ENCODE peak calls at places on chromosomes 7 and 10, in seven cellular contexts. O is A549, T is adrenal gland, H is upper lobe of right lung, C is OCI-LY7, A is ovary, G is lower lobe of right lung. L is an unnamed sample. For H3K4me1, the result is how much of the 10 kb centered on the place peaks cover.

GRCh38 chr10:35025916-35026315 is 64.2 kb downstream of the CUL2 start:
- DNase-seq in C (no peak), G (no peak), O (no peak), T (no peak), A (no peak), H (no peak), L (no peak)

GRCh38 chr7:158809596-158809995 is 19.7 kb downstream of the ESYT2 start:
- DNase-seq in A (no peak), G (no peak), T (no peak), H (no peak), O (no peak), C (no peak), L (no peak)

GRCh38 chr7:139230484-139230773 is 608 bp upstream of the UBN2 start:
- DNase-seq in C (no peak), A (no peak), O (no peak), G (no peak), T (no peak), H (no peak), L (no peak)

GRCh38 chr7:84612976-84613375 is 418.4 kb upstream of the SEMA3A start:
- DNase-seq in G (no peak), C (no peak), T (no peak), H (no peak), A (no peak), O (no peak), L (no peak)

GRCh38 chr7:8668627-8669500 is 235.5 kb downstream of the NXPH1 start:
- DNase-seq in O (no peak), A (no peak), H (no peak), C (no peak), G (peak), T (no peak), L (peak)

GRCh38 chr10:46098379-46098778 is 52.3 kb upstream of the MSMB start:
- DNase-seq in O (no peak), A (no peak), C (no peak), G (no peak), T (no peak), H (no peak), L (no peak)

GRCh38 chr10:72335394-72336258 is 19.1 kb downstream of the DNAJB12 start:
- DNase-seq in A (peak), C (peak), O (no peak), T (peak), H (peak), G (peak), L (peak)

GRCh38 chr7:51060536-51060935 is 256.1 kb downstream of the COBL start:
- DNase-seq in G (no peak), C (no peak), T (no peak), O (peak), H (no peak), A (no peak), L (no peak)

GRCh38 chr10:43926875-43927406 is 278.3 kb upstream of the ZNF32 start:
- DNase-seq in H (peak), G (no peak), O (no peak), T (no peak), C (no peak), A (no peak), L (no peak)

GRCh38 chr7:84069036-84069435 is 125.6 kb downstream of the SEMA3A start:
- DNase-seq in H (no peak), O (no peak), T (no peak), G (no peak), A (no peak), C (no peak), L (no peak)

GRCh38 chr10:131701131-131701947 is 199.5 kb upstream of the PPP2R2D start:
- DNase-seq in C (no peak), A (no peak), O (no peak), H (peak), T (no peak), G (no peak), L (peak)

GRCh38 chr10:82653244-82653933 is 778.4 kb downstream of the NRG3 start:
- DNase-seq in O (no peak), G (no peak), A (no peak), H (no peak), C (no peak), T (no peak), L (no peak)

GRCh38 chr10:31929986-31930675 is 1.5 kb upstream of the ARHGAP12 start:
- DNase-seq in C (peak), T (no peak), G (no peak), O (no peak), A (no peak), H (no peak), L (no peak)

DNA sequence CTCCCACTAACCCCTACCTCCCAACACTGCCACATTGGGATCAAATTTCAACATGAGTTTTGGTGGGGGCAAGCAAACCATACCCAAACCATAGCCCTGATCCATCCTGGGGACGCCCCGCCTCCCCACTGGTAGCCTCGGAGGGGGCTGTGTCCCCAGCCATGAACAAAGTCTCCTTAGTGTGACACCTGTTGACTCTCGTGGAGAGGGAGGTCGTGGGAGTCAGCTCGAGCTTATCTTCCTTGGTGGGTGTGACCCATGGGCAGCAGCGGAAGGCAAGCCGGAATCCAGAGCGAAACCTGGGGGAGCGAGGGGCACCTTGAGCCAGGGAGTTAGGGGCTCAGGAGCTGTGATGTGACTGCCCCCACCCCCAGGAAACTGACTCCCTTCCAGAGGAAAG is 11.9 kb downstream of the TACR2 start:
- DNase-seq in T (no peak), O (no peak), A (no peak), C (no peak), G (no peak), H (no peak), L (no peak)
- H3K4me1 ChIP-seq in T (under half), O (under half), A (under half), C (under half), G (under half), H (under half), L (under half)

DNA sequence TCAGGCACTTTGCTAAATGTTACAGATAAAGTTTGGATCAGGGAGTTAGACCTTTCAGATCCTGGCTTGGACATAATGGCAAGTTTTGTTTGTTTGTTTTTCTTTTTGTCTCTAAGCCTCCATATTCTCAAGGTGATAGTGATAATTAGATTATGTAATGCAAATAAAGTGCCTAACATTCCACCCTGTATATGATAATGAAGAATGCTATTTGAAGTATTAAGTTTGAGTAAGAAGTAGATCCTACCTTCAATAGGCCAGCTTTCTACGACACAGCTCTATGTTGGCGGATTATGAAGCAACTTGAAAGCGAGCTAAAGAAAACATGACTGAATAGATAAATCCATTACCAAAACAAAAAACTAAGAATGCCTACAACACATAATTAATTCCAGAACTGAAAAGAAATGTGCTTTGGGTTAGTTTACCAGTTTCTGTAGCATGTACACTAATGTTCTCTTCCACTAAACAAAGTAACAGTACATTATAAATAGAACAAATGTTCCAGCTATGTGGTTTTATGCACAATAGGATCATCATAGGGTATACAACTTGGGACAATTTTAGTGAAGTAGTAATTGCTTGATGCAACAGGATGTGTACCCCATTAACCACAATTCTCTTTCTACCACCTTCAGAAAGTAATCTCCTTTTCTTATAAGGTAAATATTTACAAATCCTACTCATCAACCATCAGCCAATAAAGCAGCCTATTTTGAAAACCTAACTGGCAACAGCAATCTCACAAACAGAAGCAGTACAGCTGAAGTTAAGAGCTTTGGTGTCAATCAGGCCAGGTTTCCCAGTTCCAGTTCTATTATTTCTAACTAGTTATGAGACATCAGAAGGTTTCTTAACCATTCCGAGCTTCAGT is 1.5 kb downstream of the SEM1 start:
- DNase-seq in A (no peak), T (no peak), C (no peak), O (no peak), H (no peak), G (no peak), L (no peak)
- H3K4me3 ChIP-seq in A (peak), T (peak), C (peak), O (peak), H (peak), G (peak), L (no peak)

GRCh38 chr7:69735582-69735981 is 137.3 kb downstream of the AUTS2 start:
- DNase-seq in C (no peak), G (no peak), H (no peak), O (no peak), T (no peak), A (no peak), L (no peak)

GRCh38 chr7:69738396-69738889 is 140.2 kb downstream of the AUTS2 start:
- DNase-seq in O (peak), A (no peak), T (no peak), G (no peak), H (no peak), C (peak), L (no peak)

GRCh38 chr7:69739906-69740545 is 141.8 kb downstream of the AUTS2 start:
- DNase-seq in C (peak), O (no peak), G (no peak), A (no peak), H (no peak), T (peak), L (no peak)

GRCh38 chr7:69739182-69739581 is 140.9 kb downstream of the AUTS2 start:
- DNase-seq in G (no peak), H (no peak), C (peak), O (peak), T (no peak), A (no peak), L (no peak)

DNA sequence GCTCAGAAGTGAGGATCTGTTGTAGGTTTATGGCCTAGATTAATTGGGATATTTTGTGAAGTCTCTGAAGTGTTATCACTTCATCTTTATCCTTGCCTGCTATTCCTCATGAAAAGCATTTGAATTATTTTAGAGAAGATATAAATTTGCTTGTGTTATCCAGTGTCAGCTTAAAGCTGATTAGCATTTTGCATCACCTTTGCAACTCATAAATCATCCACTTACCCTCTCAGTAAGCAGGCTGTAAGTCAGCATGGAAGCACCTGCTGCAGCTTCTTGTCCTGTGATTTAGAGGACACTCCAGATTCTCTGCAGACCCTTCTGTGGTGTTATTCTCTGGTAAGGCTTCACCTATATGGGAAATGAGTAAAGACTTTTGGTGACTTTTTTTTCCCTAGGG is 138.1 kb downstream of the AUTS2 start:
- DNase-seq in A (no peak), H (no peak), C (no peak), T (no peak), G (no peak), O (no peak), L (no peak)
- H3K4me1 ChIP-seq in A (under half), H (under half), C (half or more), T (under half), G (under half), O (under half), L (under half)

DNA sequence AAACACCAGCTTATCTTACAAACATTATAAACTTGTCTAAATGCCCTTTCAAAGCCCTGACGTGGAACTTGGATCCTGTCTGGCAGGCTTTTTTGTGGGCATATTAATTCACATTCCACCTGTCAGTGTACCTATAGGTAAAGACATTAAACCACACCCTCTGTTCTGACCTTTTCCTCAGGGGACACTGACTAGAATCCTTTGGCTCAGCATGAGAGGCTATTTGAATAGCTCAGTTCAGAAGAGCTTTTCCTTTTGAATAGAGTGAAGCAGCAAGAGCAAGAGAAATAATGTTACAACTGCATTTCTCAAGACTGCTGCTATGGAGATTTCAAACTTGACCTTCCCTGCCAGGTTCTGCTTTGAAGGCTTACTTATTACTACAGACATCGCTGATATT is 76.9 kb downstream of the CYP51A1 start:
- DNase-seq in T (no peak), C (no peak), A (no peak), O (no peak), G (no peak), H (no peak), L (no peak)
- H3K4me3 ChIP-seq in T (no peak), C (no peak), A (no peak), O (no peak), G (no peak), H (no peak), L (no peak)

GRCh38 chr7:131369354-131369753 is 41.7 kb downstream of the MKLN1 start:
- DNase-seq in O (no peak), C (no peak), A (no peak), G (no peak), H (no peak), T (no peak), L (no peak)
- H3K4me1 ChIP-seq in O (half or more), C (under half), A (under half), G (half or more), H (under half), T (under half), L (under half)

DNA sequence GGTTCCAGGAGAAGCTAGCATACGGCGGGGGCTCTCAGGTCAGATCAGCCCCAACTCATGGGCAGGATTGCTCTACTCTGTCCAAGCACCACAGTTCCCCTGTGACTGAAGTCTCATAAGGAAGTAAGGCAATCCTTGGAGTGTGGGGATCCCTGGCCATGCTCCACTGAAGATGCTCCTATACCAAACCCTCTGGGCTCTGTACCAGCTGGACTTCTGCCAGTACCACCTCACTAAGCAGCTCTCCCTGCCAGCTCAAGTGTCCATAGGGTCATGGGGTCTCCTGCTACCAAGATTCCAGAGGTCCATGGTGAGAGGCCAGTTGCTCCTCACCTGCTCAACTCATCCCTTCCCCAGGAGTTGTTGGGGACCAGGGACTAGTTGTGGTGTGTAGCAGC is 355.7 kb upstream of the STEAP1 start:
- DNase-seq in G (no peak), T (no peak), O (no peak), H (no peak), A (no peak), C (no peak), L (no peak)
- H3K4me3 ChIP-seq in G (no peak), T (no peak), O (no peak), H (no peak), A (no peak), C (no peak), L (no peak)